ENCODE peak calls at places on chromosomes 11 and 22, in four cellular contexts. U is CD4-positive, alpha-beta T cell; K is fibroblast of villous mesenchyme; B is right atrium auricular region. Y is an unnamed sample.

GRCh38 chr22:33720166-33720878 is 200.0 kb downstream of the LARGE1 start:
- DNase-seq in U (no peak), B (no peak), K (no peak), Y (no peak)

GRCh38 chr11:118305726-118306125 is 1.2 kb downstream of the CD3E start:
- DNase-seq in U (peak), K (no peak), B (no peak), Y (no peak)

GRCh38 chr22:19903031-19903430 is 38.5 kb upstream of the COMT start:
- DNase-seq in B (no peak), U (no peak), K (no peak), Y (no peak)

GRCh38 chr11:129372609-129373488 is 2.8 kb upstream of the BARX2 start:
- DNase-seq in K (no peak), B (no peak), U (no peak), Y (peak)

GRCh38 chr22:45211435-45211834 is 29.3 kb downstream of the KIAA0930 start:
- DNase-seq in U (no peak), B (no peak), K (peak), Y (no peak)

GRCh38 chr11:110433393-110434333 is 3.9 kb downstream of the FDX1 start:
- DNase-seq in K (peak), B (no peak), U (no peak), Y (peak)

GRCh38 chr22:29798318-29798717 is 31.1 kb downstream of the UQCR10 start:
- DNase-seq in K (peak), B (no peak), U (no peak), Y (no peak)

GRCh38 chr11:117931971-117932370 is 2.8 kb upstream of the TMPRSS13 start:
- DNase-seq in B (no peak), K (no peak), U (no peak), Y (no peak)

GRCh38 chr11:70068950-70069349 is 9.2 kb upstream of the ANO1 start:
- DNase-seq in K (no peak), U (no peak), B (peak), Y (no peak)

GRCh38 chr22:38464992-38465672 is 2.8 kb upstream of the KDELR3 start:
- DNase-seq in B (no peak), U (no peak), K (no peak), Y (no peak)

GRCh38 chr11:126585388-126586302 is 230.2 kb downstream of the ST3GAL4 start:
- DNase-seq in U (no peak), K (peak), B (peak), Y (peak)

GRCh38 chr22:31566484-31566883 is 70.1 kb downstream of the SFI1 start:
- DNase-seq in K (no peak), U (no peak), B (no peak), Y (no peak)